ENCODE peak calls at places on chromosomes 7 and 10, in ten cellular contexts. W is nephron progenitor cell, F is endodermal cell, X is Right ventricle myocardium inferior, V is H7, H is BJ, R is astrocyte of the cerebellum, O is glomerular endothelial cell, I is HFFc6, A is endothelial cell. P is an unnamed sample.

GRCh38 chr7:75772081-75773077 is at the start of gene CCL26:
- DNase-seq in W (no peak), F (no peak), X (no peak), V (no peak), H (peak), R (peak), O (no peak), I (peak), A (no peak), P (no peak)

GRCh38 chr10:74898201-74898976 is 72.0 kb downstream of the KAT6B start:
- DNase-seq in W (no peak), F (no peak), X (no peak), V (no peak), H (no peak), R (no peak), O (no peak), I (no peak), A (no peak), P (no peak)

GRCh38 chr7:101378808-101379207 is 16.1 kb downstream of the COL26A1 start:
- DNase-seq in W (peak), F (peak), X (no peak), V (peak), H (no peak), R (no peak), O (no peak), I (no peak), A (no peak), P (no peak)

GRCh38 chr7:30740417-30741181 is 11.3 kb upstream of the INMT start:
- DNase-seq in W (peak), F (peak), X (peak), V (peak), H (no peak), R (peak), O (peak), I (peak), A (peak), P (peak)

GRCh38 chr10:114110174-114110972 is 63.6 kb downstream of the CCDC186 start:
- DNase-seq in W (no peak), F (peak), X (no peak), V (peak), H (no peak), R (no peak), O (no peak), I (peak), A (no peak), P (peak)

GRCh38 chr10:2619927-2620326 is 447.4 kb upstream of the PFKP start:
- DNase-seq in W (no peak), F (no peak), X (no peak), V (no peak), H (no peak), R (no peak), O (no peak), I (no peak), A (no peak), P (no peak)

GRCh38 chr7:2732959-2733584 is 45.1 kb downstream of the AMZ1 start:
- DNase-seq in W (no peak), F (no peak), X (no peak), V (peak), H (no peak), R (peak), O (no peak), I (no peak), A (no peak), P (peak)

GRCh38 chr7:90648834-90649233 is 52.7 kb downstream of the CDK14 start:
- DNase-seq in W (no peak), F (no peak), X (no peak), V (no peak), H (no peak), R (peak), O (no peak), I (no peak), A (no peak), P (no peak)

GRCh38 chr10:110881247-110881646 is 9.5 kb downstream of the PDCD4 start:
- DNase-seq in W (no peak), F (no peak), X (no peak), V (no peak), H (no peak), R (no peak), O (no peak), I (no peak), A (no peak), P (no peak)

GRCh38 chr7:20307119-20307518 is 23.6 kb upstream of the ITGB8 start:
- DNase-seq in W (no peak), F (no peak), X (no peak), V (peak), H (no peak), R (peak), O (no peak), I (no peak), A (peak), P (no peak)

GRCh38 chr10:31759124-31759798 is 169.4 kb downstream of the ARHGAP12 start:
- DNase-seq in W (peak), F (peak), X (no peak), V (peak), H (no peak), R (no peak), O (no peak), I (no peak), A (peak), P (peak)

GRCh38 chr10:69729326-69730048 is 72.2 kb upstream of the COL13A1 start:
- DNase-seq in W (no peak), F (no peak), X (no peak), V (peak), H (no peak), R (no peak), O (no peak), I (no peak), A (no peak), P (no peak)

GRCh38 chr7:5598261-5598761 is 174.7 kb upstream of the TNRC18 start:
- DNase-seq in W (no peak), F (no peak), X (no peak), V (peak), H (no peak), R (no peak), O (no peak), I (no peak), A (no peak), P (no peak)

GRCh38 chr7:73742338-73742752 is 3.7 kb upstream of the ABHD11 start:
- DNase-seq in W (no peak), F (peak), X (no peak), V (peak), H (no peak), R (no peak), O (no peak), I (no peak), A (no peak), P (no peak)

GRCh38 chr10:102678842-102679289 is 34.6 kb downstream of the TRIM8 start:
- DNase-seq in W (peak), F (peak), X (peak), V (peak), H (no peak), R (no peak), O (peak), I (peak), A (peak), P (peak)

GRCh38 chr10:8159628-8160165 is 105.2 kb downstream of the GATA3 start:
- DNase-seq in W (no peak), F (no peak), X (no peak), V (no peak), H (no peak), R (no peak), O (no peak), I (no peak), A (no peak), P (no peak)

GRCh38 chr10:124742418-124743187 is 1.6 kb downstream of the FAM53B start:
- DNase-seq in W (peak), F (peak), X (peak), V (peak), H (no peak), R (no peak), O (no peak), I (no peak), A (peak), P (no peak)

GRCh38 chr7:17939670-17940301 is 508 bp downstream of the SNX13 start:
- DNase-seq in W (peak), F (no peak), X (no peak), V (peak), H (no peak), R (no peak), O (no peak), I (peak), A (peak), P (peak)

GRCh38 chr7:29019275-29019820 is 61.2 kb upstream of the TRIL start:
- DNase-seq in W (no peak), F (no peak), X (no peak), V (no peak), H (no peak), R (no peak), O (no peak), I (no peak), A (no peak), P (peak)

GRCh38 chr10:29811751-29812427 is 177.1 kb upstream of the SVIL start:
- DNase-seq in W (no peak), F (no peak), X (no peak), V (no peak), H (peak), R (peak), O (no peak), I (peak), A (no peak), P (no peak)

GRCh38 chr10:11145498-11145855 is 127.8 kb downstream of the CELF2 start:
- DNase-seq in W (no peak), F (no peak), X (no peak), V (no peak), H (no peak), R (no peak), O (no peak), I (no peak), A (no peak), P (no peak)

GRCh38 chr7:5501465-5501864 is 77.8 kb upstream of the TNRC18 start:
- DNase-seq in W (no peak), F (peak), X (no peak), V (peak), H (no peak), R (no peak), O (no peak), I (no peak), A (no peak), P (no peak)

GRCh38 chr10:111677747-111678146 is 505.8 kb downstream of the GPAM start:
- DNase-seq in W (no peak), F (no peak), X (no peak), V (no peak), H (no peak), R (no peak), O (no peak), I (no peak), A (no peak), P (no peak)

GRCh38 chr10:52951819-52952218 is 179.2 kb upstream of the MBL2 start:
- DNase-seq in W (peak), F (peak), X (no peak), V (peak), H (no peak), R (no peak), O (peak), I (peak), A (peak), P (peak)

GRCh38 chr7:115099906-115100305 is 178.0 kb downstream of the MDFIC start:
- DNase-seq in W (no peak), F (no peak), X (no peak), V (no peak), H (no peak), R (peak), O (peak), I (peak), A (no peak), P (no peak)

GRCh38 chr7:102258749-102259107 is 27.9 kb upstream of the SH2B2 start:
- DNase-seq in W (no peak), F (no peak), X (peak), V (no peak), H (no peak), R (no peak), O (no peak), I (no peak), A (no peak), P (no peak)

GRCh38 chr10:23630880-23631279 is 192.0 kb downstream of the OTUD1 start:
- DNase-seq in W (no peak), F (no peak), X (no peak), V (no peak), H (no peak), R (no peak), O (no peak), I (peak), A (no peak), P (no peak)

GRCh38 chr7:97025130-97025499 is 484 bp upstream of the DLX5 start:
- DNase-seq in W (no peak), F (no peak), X (no peak), V (peak), H (no peak), R (no peak), O (no peak), I (no peak), A (no peak), P (no peak)

GRCh38 chr10:102729090-102730026 is 14.4 kb upstream of the WBP1L start:
- DNase-seq in W (peak), F (peak), X (peak), V (peak), H (no peak), R (peak), O (no peak), I (peak), A (peak), P (peak)

GRCh38 chr10:89478739-89479116 is 56.7 kb downstream of the SLC16A12 start:
- DNase-seq in W (no peak), F (peak), X (no peak), V (no peak), H (no peak), R (peak), O (no peak), I (peak), A (no peak), P (no peak)